ENCODE peak calls at places on chromosome 16, in five cellular contexts. One of them, this sample, is unnamed. For H3K4me1, the result is how much of the 10 kb centered on the place peaks cover.

GRCh38 chr16:27217256-27217655 is 13.9 kb downstream of the KDM8 start:
- DNase-seq in right lobe of liver: no peak
- DNase-seq in left ventricle myocardium inferior: no peak
- DNase-seq in H1: no peak
- DNase-seq in pancreas: no peak
- DNase-seq in this sample: no peak

GRCh38 chr16:3459401-3460090 is 16.1 kb downstream of the NAA60 start:
- DNase-seq in right lobe of liver: no peak
- DNase-seq in left ventricle myocardium inferior: no peak
- DNase-seq in H1: no peak
- DNase-seq in pancreas: no peak
- DNase-seq in this sample: no peak

GRCh38 chr16:30853758-30854157 is 40.1 kb downstream of the BCL7C start:
- DNase-seq in right lobe of liver: no peak
- DNase-seq in left ventricle myocardium inferior: no peak
- DNase-seq in H1: no peak
- DNase-seq in pancreas: no peak
- DNase-seq in this sample: no peak

GRCh38 chr16:19691161-19691850 is 26.7 kb downstream of the KNOP1 start:
- DNase-seq in right lobe of liver: no peak
- DNase-seq in left ventricle myocardium inferior: no peak
- DNase-seq in H1: no peak
- DNase-seq in pancreas: no peak
- DNase-seq in this sample: no peak

GRCh38 chr16:3158014-3158497 is 23.2 kb downstream of the ZNF213 start:
- DNase-seq in right lobe of liver: no peak
- DNase-seq in left ventricle myocardium inferior: no peak
- DNase-seq in H1: no peak
- DNase-seq in pancreas: peak
- DNase-seq in this sample: no peak

GRCh38 chr16:48232459-48233040 is 11.6 kb upstream of the LONP2 start:
- DNase-seq in right lobe of liver: no peak
- DNase-seq in left ventricle myocardium inferior: no peak
- DNase-seq in H1: no peak
- DNase-seq in pancreas: no peak
- DNase-seq in this sample: no peak

GRCh38 chr16:27450836-27451341 is 48.9 kb downstream of the IL21R start:
- DNase-seq in right lobe of liver: no peak
- DNase-seq in left ventricle myocardium inferior: no peak
- DNase-seq in H1: no peak
- DNase-seq in pancreas: no peak
- DNase-seq in this sample: no peak

GRCh38 chr16:51164167-51164566 is 13.1 kb upstream of the SALL1 start:
- DNase-seq in right lobe of liver: no peak
- DNase-seq in left ventricle myocardium inferior: no peak
- DNase-seq in H1: no peak
- DNase-seq in pancreas: no peak
- DNase-seq in this sample: no peak

GRCh38 chr16:66515543-66516171 is 34.3 kb downstream of the TK2 start:
- DNase-seq in right lobe of liver: no peak
- DNase-seq in left ventricle myocardium inferior: no peak
- DNase-seq in H1: peak
- DNase-seq in pancreas: peak
- DNase-seq in this sample: no peak

GRCh38 chr16:24508614-24509013 is 30.8 kb upstream of the RBBP6 start:
- DNase-seq in right lobe of liver: no peak
- DNase-seq in left ventricle myocardium inferior: no peak
- DNase-seq in H1: no peak
- DNase-seq in pancreas: no peak
- DNase-seq in this sample: no peak

GRCh38 chr16:24626251-24626650 is 86.9 kb downstream of the RBBP6 start:
- DNase-seq in right lobe of liver: no peak
- DNase-seq in left ventricle myocardium inferior: no peak
- DNase-seq in H1: no peak
- DNase-seq in pancreas: no peak
- DNase-seq in this sample: no peak

GRCh38 chr16:84117482-84117843 is 721 bp upstream of the MBTPS1 start:
- DNase-seq in right lobe of liver: no peak
- DNase-seq in left ventricle myocardium inferior: no peak
- DNase-seq in H1: no peak
- DNase-seq in pancreas: no peak
- DNase-seq in this sample: no peak

GRCh38 chr16:11757671-11758545 is 15.3 kb upstream of the TXNDC11 start:
- DNase-seq in right lobe of liver: no peak
- DNase-seq in left ventricle myocardium inferior: no peak
- DNase-seq in H1: peak
- DNase-seq in pancreas: no peak
- DNase-seq in this sample: no peak

GRCh38 chr16:57473906-57474305 is 11.4 kb downstream of the POLR2C start:
- DNase-seq in right lobe of liver: no peak
- DNase-seq in left ventricle myocardium inferior: no peak
- DNase-seq in H1: no peak
- DNase-seq in pancreas: no peak
- DNase-seq in this sample: no peak

GRCh38 chr16:57476546-57477410 is 9.5 kb downstream of the DOK4 start:
- DNase-seq in right lobe of liver: no peak
- DNase-seq in left ventricle myocardium inferior: no peak
- DNase-seq in H1: peak
- DNase-seq in pancreas: no peak
- DNase-seq in this sample: no peak

GRCh38 chr16:57477531-57478202 is 8.6 kb downstream of the DOK4 start:
- DNase-seq in right lobe of liver: no peak
- DNase-seq in left ventricle myocardium inferior: no peak
- DNase-seq in H1: no peak
- DNase-seq in pancreas: no peak
- DNase-seq in this sample: peak

GRCh38 chr16:57474671-57475661 is 11.3 kb downstream of the DOK4 start:
- DNase-seq in right lobe of liver: no peak
- DNase-seq in left ventricle myocardium inferior: no peak
- DNase-seq in H1: no peak
- DNase-seq in pancreas: no peak
- DNase-seq in this sample: no peak

DNA sequence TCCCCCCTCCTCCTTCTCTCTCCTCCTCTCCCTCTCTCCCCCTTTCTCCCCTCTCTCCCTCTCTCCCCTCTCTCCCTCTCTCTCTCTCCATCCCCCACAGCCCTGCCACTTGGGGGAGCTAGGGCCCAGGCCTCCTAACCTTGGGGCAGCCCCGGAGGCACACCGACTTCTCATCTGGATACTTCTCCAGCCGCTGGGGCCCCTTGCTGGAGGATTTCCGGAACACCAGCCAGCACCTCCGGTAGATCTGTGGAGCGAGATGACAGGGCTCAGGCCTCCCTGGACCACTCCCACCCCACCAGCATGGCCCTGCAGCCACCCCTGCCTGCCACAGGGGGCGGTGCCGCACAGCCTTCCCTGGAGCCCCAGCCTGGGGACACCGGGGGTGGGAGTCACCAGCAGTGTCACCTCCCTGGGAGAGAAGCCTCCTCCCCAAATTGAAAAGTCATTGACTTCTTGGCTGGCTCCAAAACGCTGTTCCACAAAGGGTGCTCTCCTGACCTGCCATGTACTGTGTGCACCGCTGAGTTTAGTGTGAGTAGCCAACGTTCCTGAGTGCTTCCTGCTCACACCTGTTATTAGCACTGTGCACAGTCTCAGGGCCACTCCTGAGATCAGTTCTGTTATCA is 10.5 kb downstream of the DOK4 start:
- DNase-seq in right lobe of liver: no peak
- DNase-seq in left ventricle myocardium inferior: no peak
- DNase-seq in H1: peak
- DNase-seq in pancreas: no peak
- DNase-seq in this sample: peak
- H3K4me1 ChIP-seq in right lobe of liver: half or more
- H3K4me1 ChIP-seq in left ventricle myocardium inferior: half or more
- H3K4me1 ChIP-seq in H1: under half
- H3K4me1 ChIP-seq in pancreas: under half
- H3K4me1 ChIP-seq in this sample: half or more

DNA sequence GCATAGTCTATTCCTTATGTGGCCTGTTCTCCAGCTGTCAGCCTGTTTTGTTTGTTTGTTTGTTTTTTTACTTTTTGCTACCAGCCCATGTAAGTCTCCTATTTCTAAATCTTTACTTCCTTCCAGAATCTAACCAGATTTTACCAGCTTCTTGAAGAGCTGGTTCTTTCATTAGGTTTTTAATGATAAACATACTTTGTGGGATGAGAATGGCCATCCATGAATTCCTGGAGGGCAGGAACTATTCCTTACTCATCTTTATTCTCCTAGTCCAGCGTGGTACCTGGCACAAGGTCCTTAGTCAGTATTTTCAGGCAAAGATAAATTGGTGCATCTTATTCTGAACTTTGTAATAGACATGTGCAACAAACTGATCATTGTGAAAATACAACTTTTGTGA is 17.3 kb downstream of the RSPRY1 start:
- DNase-seq in right lobe of liver: no peak
- DNase-seq in left ventricle myocardium inferior: no peak
- DNase-seq in H1: no peak
- DNase-seq in pancreas: no peak
- DNase-seq in this sample: no peak
- H3K27ac ChIP-seq in right lobe of liver: no peak
- H3K27ac ChIP-seq in left ventricle myocardium inferior: no peak
- H3K27ac ChIP-seq in H1: no peak
- H3K27ac ChIP-seq in pancreas: no peak
- H3K27ac ChIP-seq in this sample: no peak

DNA sequence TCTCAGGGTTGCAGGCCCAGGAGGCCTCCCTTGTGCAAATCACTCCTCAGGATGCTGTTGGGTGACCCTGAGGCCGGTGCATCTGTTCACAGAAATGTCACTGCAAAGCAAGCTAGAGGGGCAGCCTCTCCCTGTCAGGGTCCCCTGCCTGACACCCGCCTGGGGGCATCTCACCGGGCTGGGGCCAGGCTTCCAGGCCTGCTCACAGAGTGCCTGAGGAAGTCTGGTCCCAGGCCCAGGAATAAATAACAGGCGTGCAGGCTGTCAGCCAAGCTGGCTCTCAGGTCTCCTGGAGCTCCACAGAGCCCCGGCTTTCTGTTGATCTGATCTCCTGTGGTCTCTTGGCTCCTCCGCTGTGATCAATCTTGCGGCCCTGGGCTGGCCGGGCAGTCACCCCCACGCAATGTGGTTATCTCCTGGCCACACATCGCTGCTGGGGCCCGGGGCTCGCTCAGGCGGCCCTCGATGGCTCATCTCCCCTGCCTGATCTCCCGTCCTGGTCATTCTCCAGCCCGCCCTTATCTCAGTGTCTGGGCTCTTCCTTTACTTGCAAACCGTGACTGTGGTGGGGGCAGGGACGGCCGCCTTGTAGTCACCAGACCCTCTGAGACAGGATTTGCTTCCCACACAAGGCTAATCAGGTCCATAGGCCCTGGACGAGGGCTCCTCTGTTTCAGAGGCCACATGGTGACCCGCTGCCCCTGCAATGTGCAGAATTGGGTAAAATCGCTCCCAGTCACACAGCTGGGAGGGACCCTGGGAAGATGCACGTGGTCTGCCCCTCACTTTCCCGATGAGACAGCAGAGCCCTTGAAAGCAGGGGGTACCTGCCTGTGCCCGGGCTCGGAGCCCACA is 231.2 kb upstream of the GSE1 start:
- DNase-seq in right lobe of liver: peak
- DNase-seq in left ventricle myocardium inferior: no peak
- DNase-seq in H1: no peak
- DNase-seq in pancreas: no peak
- DNase-seq in this sample: no peak
- H3K4me1 ChIP-seq in right lobe of liver: under half
- H3K4me1 ChIP-seq in left ventricle myocardium inferior: under half
- H3K4me1 ChIP-seq in H1: under half
- H3K4me1 ChIP-seq in pancreas: under half
- H3K4me1 ChIP-seq in this sample: under half

GRCh38 chr16:10150906-10151305 is 31.3 kb downstream of the GRIN2A start:
- DNase-seq in right lobe of liver: no peak
- DNase-seq in left ventricle myocardium inferior: no peak
- DNase-seq in H1: no peak
- DNase-seq in pancreas: no peak
- DNase-seq in this sample: no peak
- H3K27ac ChIP-seq in right lobe of liver: no peak
- H3K27ac ChIP-seq in left ventricle myocardium inferior: no peak
- H3K27ac ChIP-seq in H1: no peak
- H3K27ac ChIP-seq in pancreas: no peak
- H3K27ac ChIP-seq in this sample: no peak

GRCh38 chr16:29811170-29811895 is 660 bp upstream of the PRRT2 start:
- DNase-seq in right lobe of liver: peak
- DNase-seq in left ventricle myocardium inferior: peak
- DNase-seq in H1: peak
- DNase-seq in pancreas: peak
- DNase-seq in this sample: peak
- H3K4me1 ChIP-seq in right lobe of liver: under half
- H3K4me1 ChIP-seq in left ventricle myocardium inferior: half or more
- H3K4me1 ChIP-seq in H1: under half
- H3K4me1 ChIP-seq in pancreas: under half
- H3K4me1 ChIP-seq in this sample: under half